ENCODE peak calls at places on chromosomes 6 and 20, in four cellular contexts. Q is K562, H is H1, R is SK-N-SH. X is an unnamed sample.

GRCh38 chr6:134826889-134827737 is 122.8 kb downstream of the ALDH8A1 start:
- DNase-seq in Q (no peak), H (no peak), R (no peak), X (no peak)

GRCh38 chr6:55868910-55869479 is 6.4 kb downstream of the BMP5 start:
- DNase-seq in Q (no peak), H (no peak), R (no peak), X (no peak)

GRCh38 chr6:168381726-168382458 is 59.1 kb upstream of the SMOC2 start:
- DNase-seq in Q (no peak), H (no peak), R (no peak), X (no peak)

GRCh38 chr6:33407132-33407718 is 3.6 kb upstream of the PHF1 start:
- DNase-seq in Q (no peak), H (no peak), R (no peak), X (no peak)

GRCh38 chr20:41650221-41650948 is 32.2 kb upstream of the CHD6 start:
- DNase-seq in Q (no peak), H (no peak), R (no peak), X (no peak)

GRCh38 chr6:79538481-79538971 is 1.3 kb upstream of the LCA5 start:
- DNase-seq in Q (no peak), H (no peak), R (no peak), X (no peak)

GRCh38 chr6:151757506-151757955 is 50.0 kb upstream of the ESR1 start:
- DNase-seq in Q (no peak), H (no peak), R (no peak), X (no peak)

GRCh38 chr20:36230019-36230418 is 6.3 kb upstream of the AAR2 start:
- DNase-seq in Q (no peak), H (no peak), R (no peak), X (no peak)

GRCh38 chr20:62246431-62246830 is 8.1 kb downstream of the OSBPL2 start:
- DNase-seq in Q (no peak), H (no peak), R (no peak), X (no peak)

GRCh38 chr20:24734139-24734538 is 214.9 kb upstream of the CST7 start:
- DNase-seq in Q (no peak), H (no peak), R (no peak), X (no peak)

GRCh38 chr20:62089393-62089792 is 23.7 kb upstream of the TAF4 start:
- DNase-seq in Q (no peak), H (no peak), R (no peak), X (no peak)

GRCh38 chr6:73282876-73283275 is 19.9 kb upstream of the KHDC1 start:
- DNase-seq in Q (no peak), H (no peak), R (no peak), X (no peak)

GRCh38 chr6:41073203-41073967 is 611 bp downstream of the NFYA start:
- DNase-seq in Q (peak; percentile 93), H (peak; percentile 41), R (peak; percentile 91), X (peak; percentile 82)
- TF ChIP-seq TEAD4 in Q (no peak), H (no peak), R (no peak), X (no peak)

GRCh38 chr6:9766240-9766915 is 648.5 kb downstream of the TFAP2A start:
- DNase-seq in Q (no peak), H (no peak), R (no peak), X (no peak)
- TF ChIP-seq TEAD4 in Q (no peak), H (no peak), R (no peak), X (no peak)

DNA sequence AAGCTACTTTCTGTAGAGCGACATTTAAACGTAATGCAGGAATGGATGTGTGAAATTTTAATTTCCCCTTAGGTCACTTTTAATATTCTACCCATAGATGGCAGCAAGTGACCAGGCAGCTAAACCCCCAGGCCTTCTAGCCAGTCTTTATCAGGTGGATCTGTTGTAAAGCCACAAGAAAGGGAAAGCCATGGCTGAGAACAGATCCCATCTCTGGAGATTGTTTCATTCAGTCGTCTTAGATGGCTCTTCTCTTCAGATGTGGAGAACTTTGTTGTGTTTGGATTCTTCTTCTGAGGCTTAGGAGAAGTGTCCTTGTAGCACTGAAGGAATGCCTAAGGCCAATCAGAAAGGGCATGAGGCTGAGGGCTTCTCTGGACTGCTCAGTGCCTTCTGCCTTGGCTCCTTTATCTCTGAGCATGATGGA is 15.8 kb upstream of the RNF182 start:
- DNase-seq in Q (peak; percentile 85), H (no peak), R (peak; percentile 78), X (peak; percentile 40)
- TF ChIP-seq TEAD4 in Q (no peak), H (no peak), R (no peak), X (no peak)

GRCh38 chr6:85866373-85866740 is 223.7 kb upstream of the SYNCRIP start:
- DNase-seq in Q (no peak), H (no peak), R (no peak), X (no peak)

GRCh38 chr6:85866758-85867401 is 224.2 kb upstream of the SYNCRIP start:
- DNase-seq in Q (no peak), H (no peak), R (no peak), X (no peak)

GRCh38 chr6:85867595-85867994 is 224.9 kb upstream of the SYNCRIP start:
- DNase-seq in Q (no peak), H (no peak), R (no peak), X (no peak)

GRCh38 chr6:85864453-85865401 is 222.0 kb upstream of the SYNCRIP start:
- DNase-seq in Q (no peak), H (no peak), R (no peak), X (no peak)

DNA sequence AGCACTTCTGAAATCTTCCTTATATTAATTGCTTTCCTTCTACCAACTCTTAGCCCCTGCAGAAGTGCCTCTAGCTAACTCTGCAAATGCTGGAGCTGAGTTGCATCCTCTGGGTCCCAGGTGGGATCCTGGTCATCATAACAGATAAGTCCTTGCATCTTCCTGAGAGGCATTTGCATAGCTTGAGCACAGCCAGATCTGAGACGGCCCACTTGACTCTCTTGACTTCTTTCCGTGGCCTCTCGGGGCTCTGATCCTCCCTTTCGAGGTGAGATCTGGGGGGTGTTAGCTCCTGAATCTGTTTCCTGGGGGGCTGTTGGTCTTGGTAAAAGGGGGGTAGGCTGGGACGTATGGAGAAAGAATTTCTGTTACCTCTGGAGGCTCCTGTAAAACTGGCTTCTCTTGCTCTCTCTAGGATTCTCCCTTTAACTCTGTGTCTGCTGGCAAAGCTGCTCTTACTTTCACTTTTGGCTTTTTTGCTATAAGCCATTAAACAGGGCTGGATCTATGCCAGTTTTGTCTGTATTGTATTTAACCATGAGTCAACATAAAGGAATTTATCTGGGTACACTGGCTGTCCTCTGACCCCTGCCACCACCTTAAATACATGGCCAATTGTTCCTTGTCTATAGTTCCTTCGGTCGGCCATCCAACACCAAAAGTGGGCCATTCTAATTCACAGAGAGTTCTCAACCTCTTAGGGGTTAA is 223.1 kb upstream of the SYNCRIP start:
- DNase-seq in Q (no peak), H (no peak), R (no peak), X (no peak)
- TF ChIP-seq TEAD4 in Q (no peak), H (no peak), R (no peak), X (no peak)

DNA sequence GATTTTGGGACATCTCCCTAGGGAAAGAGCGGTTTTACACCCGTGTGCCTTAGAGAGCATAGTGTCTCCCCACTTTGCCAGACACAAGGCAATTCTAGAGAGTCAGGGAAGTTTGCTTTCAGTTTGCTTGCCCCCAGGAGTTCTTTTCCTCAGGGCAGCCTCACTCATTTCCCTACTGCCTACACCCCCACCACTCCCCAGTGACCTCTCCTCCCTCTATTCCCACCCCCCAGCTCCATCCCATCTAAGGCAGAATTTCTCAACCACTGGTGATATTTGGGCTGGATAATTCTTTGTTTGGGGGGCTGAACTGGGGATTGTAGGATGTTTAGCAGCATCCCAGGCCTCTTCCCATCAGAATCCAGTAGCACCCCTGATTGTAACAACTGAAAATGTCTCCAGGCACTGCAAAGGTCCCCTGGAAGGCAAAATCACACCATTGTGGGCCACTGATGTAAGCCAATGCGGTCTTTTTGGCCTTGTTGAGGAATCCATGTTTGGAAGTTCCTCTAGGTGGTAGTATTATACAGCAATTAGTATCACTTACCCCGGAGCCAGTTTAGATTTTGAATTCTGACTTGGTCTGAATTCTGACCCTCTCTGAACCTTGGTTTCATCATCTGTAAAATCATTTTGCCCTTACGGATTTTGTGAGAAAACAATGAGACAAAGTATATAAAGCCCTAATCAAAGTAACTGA is 1.3 kb downstream of the EPPIN start:
- DNase-seq in Q (peak; percentile 29), H (no peak), R (peak; percentile 10), X (peak; percentile 14)
- TF ChIP-seq TEAD4 in Q (no peak), H (no peak), R (no peak), X (no peak)

X was measured in WTC11.